ENCODE peak calls at places on chromosomes 16 and 17, in four cellular contexts. U is GM04504; B is cardiac muscle cell; N is stimulated activated effector memory CD8-positive, alpha-beta T cell treated with anti-CD3 and anti-CD28 coated beads, Interleukin-12 subunit alpha, Interleukin-12 subunit beta, amount 100 ng/mL, for 72 hours. H is an unnamed sample.

GRCh38 chr16:22347100-22347820 is 27.2 kb downstream of the CDR2 start:
- DNase-seq in U (no peak), B (no peak), N (no peak), H (no peak)

GRCh38 chr16:3718019-3718391 is 681 bp upstream of the TRAP1 start:
- DNase-seq in U (no peak), B (peak), N (no peak), H (no peak)

GRCh38 chr16:53421248-53421647 is 13.0 kb upstream of the RBL2 start:
- DNase-seq in U (no peak), B (no peak), N (peak), H (no peak)

GRCh38 chr17:80169784-80170500 is at the start of gene CARD14:
- DNase-seq in U (no peak), B (no peak), N (no peak), H (no peak)

GRCh38 chr17:43479948-43480347 is 3.8 kb upstream of the DHX8 start:
- DNase-seq in U (no peak), B (no peak), N (no peak), H (no peak)

GRCh38 chr17:57045868-57046671 is 39.0 kb upstream of the AKAP1 start:
- DNase-seq in U (no peak), B (no peak), N (peak), H (no peak)

GRCh38 chr17:2856727-2857126 is 60.5 kb downstream of the RAP1GAP2 start:
- DNase-seq in U (no peak), B (no peak), N (no peak), H (no peak)

GRCh38 chr17:47192549-47192948 is 3.5 kb upstream of the CDC27 start:
- DNase-seq in U (peak), B (no peak), N (peak), H (no peak)

GRCh38 chr16:67842509-67843342 is 606 bp downstream of the THAP11 start:
- DNase-seq in U (no peak), B (peak), N (peak), H (no peak)

GRCh38 chr17:74454197-74455024 is 12.0 kb upstream of the CD300A start:
- DNase-seq in U (peak), B (peak), N (peak), H (no peak)

GRCh38 chr16:55464375-55464774 is 14.6 kb upstream of the MMP2 start:
- DNase-seq in U (no peak), B (no peak), N (no peak), H (no peak)

GRCh38 chr16:9901-10665 is 43.3 kb downstream of the POLR3K start:
- DNase-seq in U (no peak), B (no peak), N (peak), H (no peak)

GRCh38 chr16:56421313-56421712 is 4.0 kb downstream of the AMFR start:
- DNase-seq in U (no peak), B (no peak), N (no peak), H (no peak)

GRCh38 chr17:60630352-60630751 is 30.4 kb downstream of the PPM1D start:
- DNase-seq in U (no peak), B (peak), N (no peak), H (no peak)

GRCh38 chr16:74666425-74667214 is at the start of gene RFWD3:
- DNase-seq in U (peak), B (peak), N (peak), H (peak)

GRCh38 chr16:69859105-69859969 is 91.8 kb upstream of the CLEC18A start:
- DNase-seq in U (no peak), B (no peak), N (no peak), H (no peak)

GRCh38 chr17:49576121-49576905 is 642 bp downstream of the NXPH3 start:
- DNase-seq in U (no peak), B (peak), N (no peak), H (no peak)

GRCh38 chr17:32445497-32445896 is 1.2 kb downstream of the PSMD11 start:
- DNase-seq in U (no peak), B (no peak), N (peak), H (no peak)

GRCh38 chr16:75104836-75105235 is 11.7 kb downstream of the LDHD start:
- DNase-seq in U (no peak), B (no peak), N (no peak), H (no peak)

GRCh38 chr17:81509687-81510523 is 2.7 kb downstream of the ACTG1 start:
- DNase-seq in U (no peak), B (peak), N (peak), H (no peak)

GRCh38 chr17:55722742-55723487 is at the start of gene TMEM100:
- DNase-seq in U (peak), B (peak), N (no peak), H (peak)

GRCh38 chr16:77881355-77882003 is 93.1 kb downstream of the VAT1L start:
- DNase-seq in U (no peak), B (no peak), N (no peak), H (no peak)

GRCh38 chr17:63519972-63520882 is 2.9 kb upstream of the KCNH6 start:
- DNase-seq in U (no peak), B (no peak), N (no peak), H (no peak)

GRCh38 chr17:74373838-74374606 is 6.7 kb downstream of the GPR142 start:
- DNase-seq in U (no peak), B (no peak), N (no peak), H (no peak)

GRCh38 chr17:69882281-69882680 is 192.7 kb upstream of the KCNJ16 start:
- DNase-seq in U (no peak), B (no peak), N (no peak), H (no peak)

GRCh38 chr17:43020030-43020621 is 2.1 kb downstream of the VAT1 start:
- DNase-seq in U (no peak), B (peak), N (no peak), H (no peak)

GRCh38 chr17:40937384-40937819 is at the start of gene KRT23:
- DNase-seq in U (no peak), B (no peak), N (no peak), H (no peak)

GRCh38 chr17:69428252-69428980 is 13.9 kb downstream of the MAP2K6 start:
- DNase-seq in U (no peak), B (no peak), N (no peak), H (no peak)

GRCh38 chr16:81945665-81946064 is 65.6 kb downstream of the SDR42E1 start:
- DNase-seq in U (peak), B (peak), N (peak), H (no peak)

GRCh38 chr17:62064029-62064790 is 868 bp downstream of the MED13 start:
- DNase-seq in U (no peak), B (peak), N (peak), H (no peak)

GRCh38 chr16:23571895-23572294 is 14.4 kb downstream of the UBFD1 start:
- DNase-seq in U (no peak), B (no peak), N (no peak), H (no peak)

GRCh38 chr17:29699283-29699682 is 76.6 kb upstream of the CORO6 start:
- DNase-seq in U (no peak), B (no peak), N (no peak), H (no peak)

GRCh38 chr16:58907297-58907696 is 173.2 kb upstream of the GOT2 start:
- DNase-seq in U (no peak), B (no peak), N (no peak), H (no peak)

GRCh38 chr17:27751166-27751565 is 49.2 kb downstream of the NOS2 start:
- DNase-seq in U (no peak), B (no peak), N (no peak), H (no peak)

GRCh38 chr17:694239-694638 is 20.4 kb downstream of the VPS53 start:
- DNase-seq in U (peak), B (peak), N (no peak), H (peak)

GRCh38 chr17:69451416-69452394 is 37.2 kb downstream of the MAP2K6 start:
- DNase-seq in U (no peak), B (no peak), N (no peak), H (no peak)

H was measured in HFF-Myc.